ENCODE peak calls at places on chromosomes 16 and 17, in eight cellular contexts. L is glutamatergic neuron; Q is endothelial cell; O is left ventricle myocardium inferior; F is amygdala; K is stimulated activated naive B cell treated with anti-CD40 and anti-IgM and Interleukin-4, amounts not matched to agents 10 μg/mL and 1 μg/mL and 100 μg/mL, for 72 hours; I is cardiac muscle cell; G is esophagus squamous epithelium. U is an unnamed sample.

GRCh38 chr16:30786115-30786935 is 680 bp downstream of the ZNF629 start:
- DNase-seq in F (no peak), Q (peak; percentile 57), G (no peak), L (peak; percentile 72), I (peak; percentile 71), K (no peak), O (no peak), U (no peak)

GRCh38 chr16:87816507-87817100 is 50.8 kb upstream of the KLHDC4 start:
- DNase-seq in I (no peak), G (no peak), L (no peak), Q (no peak), K (no peak), O (no peak), F (no peak), U (no peak)

GRCh38 chr17:1271020-1271423 is 778 bp downstream of the BHLHA9 start:
- DNase-seq in L (no peak), G (no peak), O (no peak), K (no peak), Q (no peak), F (no peak), I (no peak), U (no peak)

GRCh38 chr16:82192665-82193064 is 22.6 kb upstream of the MPHOSPH6 start:
- DNase-seq in I (peak; percentile 71), L (no peak), F (no peak), K (no peak), G (no peak), O (no peak), Q (no peak), U (no peak)

GRCh38 chr16:27729516-27730304 is 179.8 kb downstream of the KATNIP start:
- DNase-seq in K (no peak), G (no peak), O (no peak), I (peak; percentile 76), L (no peak), F (no peak), Q (no peak), U (no peak)

GRCh38 chr16:87832759-87833502 is 36.4 kb downstream of the SLC7A5 start:
- DNase-seq in K (peak; percentile 63), I (no peak), G (no peak), O (no peak), Q (no peak), F (no peak), L (no peak), U (no peak)

GRCh38 chr17:38706625-38707298 is 1.7 kb downstream of the MLLT6 start:
- DNase-seq in O (no peak), L (no peak), G (no peak), F (no peak), Q (no peak), I (no peak), K (no peak), U (no peak)

GRCh38 chr16:49194499-49195260 is 87.0 kb downstream of the CBLN1 start:
- DNase-seq in Q (no peak), O (peak; percentile 46), K (no peak), I (no peak), F (no peak), G (no peak), L (no peak), U (no peak)

GRCh38 chr16:72666267-72666666 is 381.7 kb downstream of the ZFHX3 start:
- DNase-seq in G (no peak), I (peak; percentile 17), K (no peak), O (no peak), L (no peak), Q (no peak), F (no peak), U (no peak)

GRCh38 chr17:2138768-2139167 is 83.9 kb downstream of the HIC1 start:
- DNase-seq in F (no peak), K (no peak), I (peak; percentile 61), L (no peak), Q (no peak), O (no peak), G (no peak), U (no peak)

GRCh38 chr17:78250891-78251772 is 19.7 kb downstream of the TMEM235 start:
- DNase-seq in O (peak; percentile 80), F (peak; percentile 63), Q (peak; percentile 96), L (peak; percentile 92), G (no peak), I (peak; percentile 91), K (peak; percentile 80), U (no peak)

GRCh38 chr16:14955546-14956231 is 18.4 kb downstream of the NPIPA1 start:
- DNase-seq in I (no peak), Q (no peak), G (no peak), K (no peak), O (peak; percentile 75), F (no peak), L (no peak), U (no peak)

GRCh38 chr16:57533618-57534336 is 2.6 kb downstream of the CCDC102A start:
- DNase-seq in Q (no peak), O (no peak), F (no peak), K (no peak), L (no peak), G (no peak), I (no peak), U (peak; percentile 94)

GRCh38 chr16:1769402-1770300 is 1.7 kb downstream of the NME3 start:
- DNase-seq in I (no peak), O (no peak), K (no peak), F (no peak), L (no peak), Q (no peak), G (no peak), U (no peak)

GRCh38 chr17:49461580-49461979 is 33.5 kb upstream of the NGFR start:
- DNase-seq in I (no peak), L (no peak), G (no peak), K (no peak), O (no peak), Q (no peak), F (no peak), U (no peak)